ENCODE peak calls at places on chromosomes 11 and 22, in five cellular contexts. R, I, U, G and Q are unnamed samples. For H3K4me1, the result is how much of the 10 kb centered on the place peaks cover.

GRCh38 chr11:75195164-75195962 is 44.5 kb downstream of the SLCO2B1 start:
- DNase-seq in R (no peak), I (no peak), U (no peak), G (no peak), Q (no peak)

GRCh38 chr11:12050470-12050891 is 42.1 kb upstream of the DKK3 start:
- DNase-seq in R (no peak), I (no peak), U (no peak), G (no peak), Q (no peak)

GRCh38 chr11:10931761-10932700 is 74.2 kb upstream of the ZBED5 start:
- DNase-seq in R (no peak), I (no peak), U (no peak), G (no peak), Q (no peak)

GRCh38 chr11:46346886-46347636 is at the start of gene DGKZ:
- DNase-seq in R (peak), I (peak), U (peak), G (peak), Q (peak)

GRCh38 chr11:11843233-11843632 is 1.5 kb downstream of the USP47 start:
- DNase-seq in R (no peak), I (no peak), U (peak), G (peak), Q (no peak)

GRCh38 chr11:133928628-133929059 is 28.1 kb downstream of the IGSF9B start:
- DNase-seq in R (no peak), I (peak), U (no peak), G (peak), Q (no peak)

GRCh38 chr11:120208777-120209176 is 2.1 kb upstream of the OAF start:
- DNase-seq in R (no peak), I (no peak), U (peak), G (peak), Q (no peak)

GRCh38 chr22:38243007-38243775 is 29.6 kb downstream of the TMEM184B start:
- DNase-seq in R (no peak), I (peak), U (peak), G (no peak), Q (peak)

GRCh38 chr22:46769191-46769675 is 6.8 kb downstream of the TBC1D22A start:
- DNase-seq in R (no peak), I (peak), U (no peak), G (no peak), Q (no peak)

GRCh38 chr11:73173755-73174494 is 31.8 kb upstream of the FCHSD2 start:
- DNase-seq in R (no peak), I (peak), U (no peak), G (no peak), Q (no peak)

GRCh38 chr11:66263785-66264184 is 4.7 kb upstream of the RAB1B start:
- DNase-seq in R (no peak), I (no peak), U (no peak), G (no peak), Q (no peak)

GRCh38 chr11:123187221-123187620 is 7.8 kb downstream of the CLMP start:
- DNase-seq in R (no peak), I (no peak), U (no peak), G (peak), Q (no peak)

GRCh38 chr11:123190504-123190903 is 4.5 kb downstream of the CLMP start:
- DNase-seq in R (no peak), I (no peak), U (no peak), G (peak), Q (no peak)

GRCh38 chr11:123186291-123186690 is 8.8 kb downstream of the CLMP start:
- DNase-seq in R (no peak), I (no peak), U (no peak), G (peak), Q (no peak)

GRCh38 chr11:123187670-123188507 is 7.2 kb downstream of the CLMP start:
- DNase-seq in R (no peak), I (no peak), U (no peak), G (peak), Q (no peak)

DNA sequence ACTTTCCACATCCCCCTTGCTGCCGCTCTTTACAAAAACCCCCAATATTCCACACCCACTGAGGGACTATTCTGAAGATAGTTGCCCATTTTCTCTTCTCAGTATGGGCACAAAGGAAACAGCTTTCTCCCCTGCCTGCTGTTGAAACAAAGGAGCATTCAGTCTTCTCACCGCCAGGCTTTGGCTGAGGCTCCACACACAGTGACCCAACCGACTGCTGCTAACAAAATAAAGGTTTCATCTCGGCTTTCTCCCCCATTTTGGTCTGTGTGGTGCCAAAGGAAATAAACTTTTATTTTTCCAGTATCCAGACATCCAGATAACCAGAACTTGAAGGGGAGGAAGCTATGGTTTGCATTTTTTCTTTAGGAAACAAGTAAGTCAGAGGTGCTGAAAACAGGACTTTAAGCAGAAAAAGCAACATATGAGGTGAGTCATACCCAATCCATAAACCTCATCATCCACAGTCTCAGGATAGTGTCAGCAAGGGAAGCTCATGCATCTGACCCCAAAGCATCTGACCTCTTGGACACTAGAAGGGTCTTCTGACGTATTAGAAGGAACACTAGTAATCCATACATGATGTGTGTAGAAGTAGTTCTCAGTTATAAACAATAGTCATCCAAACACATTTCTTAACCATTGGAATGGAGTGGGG is 6.4 kb downstream of the CLMP start:
- DNase-seq in R (no peak), I (no peak), U (peak), G (peak), Q (peak)
- H3K4me1 ChIP-seq in R (under half), I (under half), U (under half), G (half or more), Q (under half)

DNA sequence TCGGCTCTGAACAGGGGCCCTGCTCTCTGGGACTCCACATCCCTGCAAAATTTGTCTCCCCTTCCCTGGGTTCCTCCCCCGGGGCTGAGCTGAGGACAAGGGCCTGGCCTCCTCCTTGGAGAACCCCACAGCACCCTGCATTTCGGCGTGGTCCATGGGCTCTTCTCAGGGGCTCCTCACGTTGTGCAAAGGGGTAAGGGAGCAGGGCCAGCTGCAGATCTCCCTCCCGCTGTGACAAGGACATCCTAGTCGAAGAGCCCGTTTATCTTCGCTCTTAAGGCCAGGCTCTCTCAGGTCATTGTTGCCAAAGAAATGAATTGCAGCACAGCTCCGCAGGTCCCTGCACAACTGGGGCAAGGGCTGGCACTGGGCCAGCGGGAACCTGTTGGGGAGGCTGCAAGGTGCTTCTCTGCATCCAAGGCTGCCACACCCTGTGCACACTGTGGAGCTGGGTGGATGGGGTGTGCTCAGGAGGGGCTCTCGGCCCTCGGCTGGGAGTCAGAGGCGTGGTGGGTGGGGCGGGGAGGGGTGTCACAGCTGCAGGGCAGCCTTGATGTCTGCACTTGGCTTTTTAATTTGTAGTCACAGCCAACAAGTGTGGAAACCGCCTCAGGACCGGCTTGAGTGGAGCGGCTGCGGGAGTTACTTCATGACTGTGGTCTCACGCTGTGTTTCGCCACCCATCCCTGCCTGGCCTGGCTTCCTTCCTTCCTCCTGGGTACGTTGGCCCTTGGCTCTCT is 26.6 kb upstream of the SEPTIN5 start:
- DNase-seq in R (no peak), I (no peak), U (no peak), G (peak), Q (no peak)
- H3K4me1 ChIP-seq in R (under half), I (under half), U (under half), G (under half), Q (under half)

GRCh38 chr22:22928666-22929380 is 41.2 kb downstream of the IGLL5 start:
- DNase-seq in R (peak), I (peak), U (peak), G (peak), Q (peak)
- H3K4me1 ChIP-seq in R (half or more), I (under half), U (under half), G (under half), Q (under half)

GRCh38 chr22:16808744-16809143 is 16.5 kb downstream of the XKR3 start:
- DNase-seq in R (no peak), I (no peak), U (no peak), G (peak), Q (no peak)
- H3K4me1 ChIP-seq in R (under half), I (under half), U (under half), G (under half), Q (under half)

GRCh38 chr22:27438271-27438980 is 363.1 kb downstream of the MN1 start:
- DNase-seq in R (no peak), I (peak), U (peak), G (peak), Q (peak)

GRCh38 chr22:27436591-27436990 is 365.0 kb downstream of the MN1 start:
- DNase-seq in R (no peak), I (no peak), U (no peak), G (no peak), Q (peak)

GRCh38 chr22:27435839-27436581 is 365.5 kb downstream of the MN1 start:
- DNase-seq in R (no peak), I (no peak), U (peak), G (peak), Q (peak)

GRCh38 chr22:27439131-27439530 is 362.4 kb downstream of the MN1 start:
- DNase-seq in R (no peak), I (no peak), U (no peak), G (no peak), Q (no peak)

DNA sequence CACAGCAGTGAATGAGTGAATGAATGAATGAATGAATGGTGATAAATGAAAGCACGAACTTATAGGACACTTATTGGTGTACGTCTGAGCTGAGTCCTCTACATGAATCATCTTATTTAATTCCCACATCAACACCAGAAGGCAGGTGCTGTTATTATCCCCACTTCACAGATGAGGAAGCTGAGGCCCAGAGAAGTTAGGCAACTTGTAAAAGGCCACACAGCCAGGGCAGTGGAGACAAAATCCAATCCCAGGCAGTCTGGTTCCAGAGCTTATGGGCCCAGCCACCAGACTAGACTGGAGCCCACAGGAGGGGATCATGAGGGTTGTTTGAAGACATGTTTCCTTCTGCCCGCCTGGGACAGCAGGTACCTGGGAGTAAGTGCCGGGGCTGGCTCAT is 364.0 kb downstream of the MN1 start:
- DNase-seq in R (no peak), I (no peak), U (no peak), G (no peak), Q (no peak)
- H3K4me1 ChIP-seq in R (under half), I (under half), U (under half), G (under half), Q (half or more)

GRCh38 chr22:49906071-49906798 is 12.0 kb downstream of the ALG12 start:
- DNase-seq in R (no peak), I (no peak), U (no peak), G (no peak), Q (no peak)

GRCh38 chr22:49904040-49904369 is 14.2 kb downstream of the ALG12 start:
- DNase-seq in R (no peak), I (no peak), U (no peak), G (no peak), Q (no peak)

GRCh38 chr22:49903322-49904039 is 14.8 kb downstream of the ALG12 start:
- DNase-seq in R (no peak), I (no peak), U (no peak), G (no peak), Q (no peak)

GRCh38 chr22:49906799-49907290 is 11.4 kb downstream of the ALG12 start:
- DNase-seq in R (no peak), I (no peak), U (no peak), G (no peak), Q (no peak)

GRCh38 chr22:49905465-49905864 is 12.8 kb downstream of the ALG12 start:
- DNase-seq in R (no peak), I (no peak), U (no peak), G (no peak), Q (no peak)
- H3K4me1 ChIP-seq in R (under half), I (under half), U (under half), G (under half), Q (under half)

DNA sequence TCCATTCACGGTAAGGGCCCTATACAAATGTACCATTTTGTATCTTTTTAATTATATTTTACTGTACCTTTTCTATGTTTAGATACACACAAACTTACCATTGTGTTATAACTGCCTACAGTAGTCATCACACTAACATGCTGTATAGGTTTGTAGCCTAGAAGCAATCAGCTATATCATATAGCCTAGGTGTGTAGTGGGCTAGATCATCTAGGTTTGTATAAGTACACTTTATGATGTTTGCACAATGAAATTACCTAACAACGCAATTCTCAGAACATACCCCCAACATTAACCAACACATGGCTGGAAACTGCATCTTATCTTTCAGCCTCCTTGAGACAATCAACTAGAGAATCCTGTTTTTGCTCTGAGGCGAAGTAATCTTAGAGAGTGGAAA is 60.1 kb upstream of the MTMR2 start:
- DNase-seq in R (no peak), I (no peak), U (no peak), G (no peak), Q (no peak)
- H3K4me1 ChIP-seq in R (under half), I (under half), U (under half), G (under half), Q (under half)

DNA sequence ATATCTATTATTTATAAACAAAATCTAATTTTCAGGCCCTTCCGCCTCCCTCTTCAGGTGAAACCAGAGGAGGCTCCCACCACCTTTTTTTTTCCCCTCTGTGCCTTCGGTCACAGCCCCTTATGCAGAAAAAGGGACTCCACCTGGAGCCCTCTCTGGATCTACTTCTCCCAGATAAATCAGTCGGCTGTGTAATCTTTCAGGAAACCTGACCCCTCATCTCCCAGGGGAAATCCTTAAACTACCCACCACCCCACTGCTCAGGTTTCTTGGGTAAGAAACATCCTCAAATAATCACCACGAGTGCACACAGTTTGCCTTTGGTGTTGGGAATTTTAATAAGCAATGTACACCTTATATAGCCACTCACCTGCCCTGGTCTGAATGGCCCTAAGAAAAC is 104.2 kb downstream of the NAV2 start:
- DNase-seq in R (no peak), I (no peak), U (no peak), G (no peak), Q (peak)
- H3K4me1 ChIP-seq in R (under half), I (half or more), U (under half), G (under half), Q (under half)

DNA sequence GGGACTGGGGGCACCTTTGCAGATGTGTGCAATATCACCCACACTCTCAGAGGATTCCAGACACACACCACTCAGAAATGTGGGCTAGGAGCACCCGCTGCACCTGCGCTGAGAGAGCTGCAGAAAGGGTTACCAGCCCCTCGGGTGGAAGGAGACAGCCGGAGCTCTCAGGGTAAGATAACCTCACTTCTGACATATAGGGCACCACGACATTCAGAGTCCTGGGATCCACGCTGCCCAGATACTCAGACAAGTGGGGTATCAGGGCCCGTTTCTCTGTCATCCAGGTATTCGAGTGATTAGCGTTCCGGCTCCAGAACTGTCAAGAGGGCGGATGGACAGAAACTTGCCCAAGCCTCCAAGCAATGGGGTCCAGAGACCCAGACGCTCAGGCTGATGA is 6.2 kb upstream of the SYT8 start:
- DNase-seq in R (no peak), I (no peak), U (no peak), G (no peak), Q (no peak)
- H3K4me1 ChIP-seq in R (under half), I (half or more), U (under half), G (under half), Q (half or more)

GRCh38 chr11:118912742-118913410 is 12.8 kb downstream of the BCL9L start:
- DNase-seq in R (no peak), I (no peak), U (no peak), G (peak), Q (no peak)

GRCh38 chr11:118911113-118911879 is 14.4 kb downstream of the BCL9L start:
- DNase-seq in R (no peak), I (no peak), U (no peak), G (peak), Q (peak)

GRCh38 chr11:118910309-118911112 is 15.2 kb downstream of the BCL9L start:
- DNase-seq in R (no peak), I (peak), U (peak), G (peak), Q (peak)

GRCh38 chr11:118913411-118914125 is 12.2 kb downstream of the BCL9L start:
- DNase-seq in R (no peak), I (no peak), U (no peak), G (peak), Q (no peak)

DNA sequence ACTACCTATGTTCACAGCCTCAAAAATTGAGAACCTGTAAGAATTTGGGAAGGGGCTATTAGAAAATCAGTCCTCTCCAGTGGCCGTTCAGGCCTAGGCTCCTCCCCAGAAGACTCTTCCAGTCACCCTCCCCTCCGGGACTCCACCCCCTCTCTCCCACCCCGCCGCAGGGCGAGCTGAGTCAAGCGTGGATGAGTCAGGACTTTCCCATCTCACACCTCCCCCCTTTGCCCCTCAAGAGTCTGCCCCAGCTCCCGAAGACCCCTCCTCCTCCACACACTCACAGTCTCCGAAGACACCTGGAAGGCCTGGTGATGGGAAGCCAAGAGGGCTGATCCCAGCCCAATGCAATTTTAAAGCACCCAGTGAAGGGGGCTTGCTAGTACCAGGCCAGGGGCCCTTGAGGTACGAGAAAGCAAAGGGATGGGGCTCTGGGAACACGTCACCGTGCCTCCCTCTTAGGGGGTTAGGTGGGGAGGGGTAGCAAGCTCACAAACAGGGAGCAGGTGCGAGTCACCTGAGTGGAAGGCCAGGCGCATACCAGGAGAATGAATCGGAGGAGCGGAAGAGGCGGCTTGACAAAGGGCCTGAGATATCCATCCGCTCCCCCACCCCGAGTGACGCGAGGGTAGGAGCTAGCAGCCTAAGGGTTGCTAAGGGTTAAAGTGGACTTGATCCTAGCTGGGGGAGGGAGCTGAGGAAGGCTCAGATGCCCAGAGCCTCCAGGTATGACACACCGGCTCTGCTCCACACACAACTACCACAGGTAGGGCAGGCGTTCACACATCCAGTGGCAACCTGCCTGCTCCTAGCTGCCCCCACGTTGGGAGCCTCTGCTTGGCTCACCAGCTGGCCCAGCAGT is 13.6 kb downstream of the BCL9L start:
- DNase-seq in R (no peak), I (no peak), U (peak), G (peak), Q (peak)
- H3K4me1 ChIP-seq in R (under half), I (half or more), U (half or more), G (half or more), Q (half or more)